ENCODE peak calls at places on chromosome 4, in eight cellular contexts. N is heart left ventricle, R is spleen, K is heart right ventricle, H is mesothelial cell of epicardium, L is endodermal cell, Q is colonic mucosa, D is Caco-2. M is an unnamed sample.
A peak's percentile ranks its signal among the peaks of the same experiment; 100 is the strongest.

GRCh38 chr4:140743194-140743931 is 12.8 kb downstream of the TBC1D9 start:
- DNase-seq in N (no peak), D (peak; percentile 27), L (peak; percentile 71), K (no peak), Q (no peak), H (no peak), R (no peak), M (no peak)

GRCh38 chr4:3436798-3437581 is 4.8 kb upstream of the HGFAC start:
- DNase-seq in D (no peak), Q (peak; percentile 53), L (no peak), N (no peak), H (no peak), K (no peak), R (no peak), M (no peak)

GRCh38 chr4:111662496-111662895 is 482.8 kb upstream of the FAM241A start:
- DNase-seq in R (no peak), L (no peak), K (no peak), Q (no peak), H (no peak), D (no peak), N (no peak), M (no peak)

GRCh38 chr4:174259580-174259979 is 23.9 kb downstream of the FBXO8 start:
- DNase-seq in K (no peak), H (no peak), D (no peak), Q (no peak), L (no peak), N (no peak), R (no peak), M (no peak)

GRCh38 chr4:59969909-59970308 is 1230.2 kb upstream of the ADGRL3 start:
- DNase-seq in K (peak; percentile 44), D (no peak), Q (no peak), H (no peak), R (no peak), L (no peak), N (no peak), M (no peak)

GRCh38 chr4:158209825-158210807 is at the start of gene TMEM144:
- DNase-seq in D (peak; percentile 92), R (peak; percentile 92), H (peak; percentile 80), Q (peak; percentile 94), L (peak; percentile 96), N (peak; percentile 96), K (peak; percentile 90), M (peak; percentile 83)

GRCh38 chr4:115944146-115944905 is 830.9 kb upstream of the NDST4 start:
- DNase-seq in N (no peak), K (no peak), H (no peak), R (no peak), Q (no peak), D (no peak), L (no peak), M (no peak)

GRCh38 chr4:53937327-53937726 is 127.1 kb downstream of the CHIC2 start:
- DNase-seq in L (peak; percentile 22), N (no peak), H (no peak), K (no peak), Q (no peak), R (no peak), D (no peak), M (no peak)

GRCh38 chr4:125313497-125313896 is 1.3 kb upstream of the FAT4 start:
- DNase-seq in L (peak; percentile 76), K (peak; percentile 72), R (no peak), H (peak; percentile 45), N (no peak), D (peak; percentile 74), Q (peak; percentile 48), M (peak; percentile 69)

GRCh38 chr4:57023104-57023503 is 44.4 kb downstream of the POLR2B start:
- DNase-seq in R (no peak), K (no peak), D (no peak), Q (no peak), L (no peak), N (no peak), H (no peak), M (no peak)

GRCh38 chr4:76806336-76806735 is 91.6 kb downstream of the SOWAHB start:
- DNase-seq in Q (no peak), H (no peak), D (no peak), L (no peak), N (no peak), K (no peak), R (no peak), M (no peak)

GRCh38 chr4:114658179-114658578 is 59.6 kb downstream of the UGT8 start:
- DNase-seq in L (no peak), Q (no peak), H (no peak), D (no peak), N (no peak), R (no peak), K (no peak), M (no peak)

GRCh38 chr4:2220016-2220620 is 21.8 kb downstream of the HAUS3 start:
- DNase-seq in H (peak; percentile 80), R (peak; percentile 89), L (peak; percentile 94), K (peak; percentile 59), D (peak; percentile 79), N (peak; percentile 54), Q (peak; percentile 75), M (peak; percentile 79)

GRCh38 chr4:184824776-184825393 is 883 bp downstream of the ACSL1 start:
- DNase-seq in H (no peak), N (no peak), D (no peak), Q (no peak), R (no peak), L (peak; percentile 55), K (no peak), M (no peak)

GRCh38 chr4:182832352-182833120 is 84.7 kb downstream of the DCTD start:
- DNase-seq in N (no peak), R (no peak), K (no peak), D (no peak), Q (no peak), L (no peak), H (no peak), M (no peak)

GRCh38 chr4:21470531-21470930 is 478.0 kb downstream of the KCNIP4 start:
- DNase-seq in D (no peak), H (no peak), Q (no peak), R (no peak), K (peak; percentile 5), L (no peak), N (no peak), M (no peak)

GRCh38 chr4:108683479-108683878 is 33.1 kb downstream of the OSTC start:
- DNase-seq in D (peak; percentile 2), L (no peak), Q (no peak), N (no peak), K (no peak), H (no peak), R (no peak), M (no peak)

GRCh38 chr4:142719854-142720541 is 126.1 kb downstream of the INPP4B start:
- DNase-seq in H (no peak), D (peak; percentile 21), N (no peak), R (no peak), L (no peak), Q (no peak), K (no peak), M (no peak)
- TF ChIP-seq CTCF in H (no peak), D (peak; percentile 37), N (peak; percentile 24), R (no peak), L (peak; percentile 72), Q (peak; percentile 26), K (peak; percentile 58), M (peak; percentile 69)

GRCh38 chr4:127188847-127189246 is 443.9 kb upstream of the INTU start:
- DNase-seq in N (no peak), H (no peak), Q (no peak), L (peak; percentile 48), K (no peak), D (peak; percentile 1), R (no peak), M (no peak)
- TF ChIP-seq CTCF in N (no peak), H (no peak), Q (no peak), L (peak; percentile 71), K (peak; percentile 22), D (no peak), R (no peak), M (no peak)

GRCh38 chr4:38691251-38692008 is 27.4 kb downstream of the KLF3 start:
- DNase-seq in K (peak; percentile 44), L (no peak), D (no peak), Q (no peak), H (no peak), R (no peak), N (peak; percentile 59), M (no peak)

GRCh38 chr4:38694330-38694729 is 30.3 kb downstream of the KLF3 start:
- DNase-seq in R (no peak), H (no peak), N (no peak), Q (no peak), D (no peak), L (no peak), K (no peak), M (no peak)

GRCh38 chr4:38692421-38692820 is 28.4 kb downstream of the KLF3 start:
- DNase-seq in R (no peak), L (no peak), N (no peak), D (no peak), K (no peak), H (no peak), Q (no peak), M (no peak)

GRCh38 chr4:38695844-38696243 is 31.8 kb downstream of the KLF3 start:
- DNase-seq in N (no peak), K (no peak), L (peak; percentile 57), Q (no peak), D (no peak), R (no peak), H (no peak), M (no peak)

DNA sequence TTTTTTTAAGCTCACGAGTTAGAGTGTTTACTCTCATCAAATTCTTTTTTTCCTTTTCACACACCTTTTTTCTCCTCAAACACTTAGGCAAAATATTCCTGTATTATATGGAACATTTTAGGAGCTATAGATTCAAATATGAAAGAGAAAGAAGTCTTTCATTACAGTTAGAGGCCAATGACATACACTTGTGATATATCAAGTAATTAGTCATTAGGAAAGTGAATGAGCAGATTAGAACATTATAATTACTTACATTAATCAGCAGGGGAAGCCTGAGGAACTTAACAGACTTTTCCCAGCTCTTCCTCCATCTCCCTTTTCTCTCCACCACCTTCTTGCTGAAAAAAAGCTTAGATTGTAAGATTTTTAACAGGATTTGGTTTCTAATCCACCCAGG is 29.5 kb downstream of the KLF3 start:
- DNase-seq in Q (no peak), K (no peak), R (no peak), H (no peak), N (no peak), D (no peak), L (no peak), M (no peak)
- TF ChIP-seq CTCF in Q (no peak), K (no peak), R (no peak), H (no peak), N (no peak), D (no peak), L (no peak), M (no peak)

GRCh38 chr4:70913947-70914445 is 11.8 kb downstream of the MOB1B start:
- DNase-seq in Q (no peak), H (no peak), K (no peak), N (no peak), L (no peak), R (no peak), D (no peak), M (no peak)
- TF ChIP-seq CTCF in Q (no peak), H (no peak), K (no peak), N (no peak), L (peak; percentile 32), R (no peak), D (no peak), M (no peak)

GRCh38 chr4:16199132-16199531 is 27.1 kb downstream of the TAPT1 start:
- DNase-seq in L (no peak), Q (no peak), K (no peak), H (no peak), D (no peak), N (no peak), R (no peak), M (no peak)
- TF ChIP-seq CTCF in L (peak; percentile 73), Q (no peak), K (peak; percentile 50), H (no peak), D (peak; percentile 24), N (no peak), R (no peak), M (peak; percentile 67)